ENCODE peak calls at places on chromosomes 6 and 20, in nine cellular contexts. G is activated CD8-positive, alpha-beta memory T cell treated with anti-CD3 and anti-CD28 coated beads, Interleukin-2, amount 50 U/mL, for 4 hours; P is stimulated activated CD8-positive, alpha-beta memory T cell treated with anti-CD3 and anti-CD28 coated beads, Interleukin-2, amount 100 ng/mL, for 1 hour; M is HS-5; Y is ovary; W is Karpas-422; U is Right ventricle myocardium superior; E is skeletal muscle cell; X is SJSA1. O is an unnamed sample.
A peak's percentile ranks its signal among the peaks of the same experiment; 100 is the strongest.

GRCh38 chr20:11891081-11891826 is 26.4 kb upstream of the BTBD3 start:
- DNase-seq in W (no peak), P (no peak), G (peak; percentile 15), X (peak; percentile 60), U (peak; percentile 74), M (no peak), Y (peak; percentile 70), E (no peak), O (no peak)

GRCh38 chr6:90574610-90575009 is 12.3 kb downstream of the MAP3K7 start:
- DNase-seq in X (no peak), E (peak; percentile 10), G (no peak), W (no peak), U (no peak), P (no peak), M (no peak), Y (no peak), O (no peak)

GRCh38 chr6:150280703-150281102 is 88.1 kb upstream of the IYD start:
- DNase-seq in P (no peak), M (no peak), X (no peak), E (no peak), W (no peak), G (no peak), Y (no peak), U (no peak), O (no peak)

GRCh38 chr20:57399587-57400261 is 8.5 kb downstream of the RBM38 start:
- DNase-seq in X (peak; percentile 38), E (no peak), G (peak; percentile 13), P (no peak), U (peak; percentile 67), Y (peak; percentile 45), M (no peak), W (peak; percentile 77), O (no peak)

GRCh38 chr6:131382646-131383045 is 190.4 kb upstream of the ARG1 start:
- DNase-seq in P (no peak), W (no peak), M (no peak), U (no peak), X (no peak), G (no peak), Y (no peak), E (no peak), O (no peak)

GRCh38 chr20:47600967-47601547 is 99.4 kb downstream of the NCOA3 start:
- DNase-seq in U (no peak), X (no peak), G (no peak), Y (no peak), W (no peak), M (no peak), E (no peak), P (no peak), O (no peak)

GRCh38 chr20:5448449-5449118 is 131.8 kb upstream of the PROKR2 start:
- DNase-seq in W (peak; percentile 81), Y (no peak), E (peak; percentile 0), M (peak; percentile 9), G (peak; percentile 54), U (no peak), P (peak; percentile 14), X (peak; percentile 28), O (peak; percentile 66)

GRCh38 chr20:50456452-50457324 is 53.5 kb upstream of the PTPN1 start:
- DNase-seq in Y (no peak), G (no peak), W (peak; percentile 48), M (no peak), X (no peak), P (no peak), E (no peak), U (no peak), O (no peak)

GRCh38 chr6:167683028-167683862 is 143.5 kb upstream of the AFDN start:
- DNase-seq in U (peak; percentile 78), X (peak; percentile 76), P (no peak), G (no peak), M (no peak), W (no peak), E (peak; percentile 32), Y (peak; percentile 75), O (no peak)

GRCh38 chr20:58642465-58642864 is 8.6 kb upstream of the STX16 start:
- DNase-seq in W (no peak), U (no peak), E (no peak), X (no peak), M (no peak), Y (no peak), G (no peak), P (no peak), O (no peak)

GRCh38 chr20:14434379-14435136 is 97.1 kb upstream of the FLRT3 start:
- DNase-seq in G (no peak), X (no peak), U (no peak), P (no peak), E (peak; percentile 50), Y (no peak), W (no peak), M (peak; percentile 39), O (no peak)

GRCh38 chr6:26195924-26196845 is 109.0 kb downstream of the HFE start:
- DNase-seq in U (no peak), M (no peak), G (no peak), E (no peak), P (no peak), Y (no peak), X (peak; percentile 54), W (peak; percentile 85), O (no peak)

GRCh38 chr6:169640983-169641382 is 60.8 kb downstream of the WDR27 start:
- DNase-seq in X (no peak), M (no peak), G (no peak), Y (no peak), P (no peak), W (no peak), E (no peak), U (no peak), O (no peak)

GRCh38 chr6:143999406-143999805 is 8.7 kb downstream of the PLAGL1 start:
- DNase-seq in G (no peak), Y (no peak), M (peak; percentile 36), X (no peak), W (no peak), P (no peak), U (no peak), E (peak; percentile 36), O (no peak)

GRCh38 chr20:44314870-44315269 is 3.9 kb upstream of the FITM2 start:
- DNase-seq in P (no peak), G (no peak), X (no peak), U (no peak), M (no peak), Y (no peak), E (no peak), W (no peak), O (no peak)

GRCh38 chr20:647479-648019 is 5.5 kb downstream of the SRXN1 start:
- DNase-seq in P (no peak), X (no peak), G (no peak), E (no peak), M (no peak), U (no peak), Y (no peak), W (no peak), O (no peak)

GRCh38 chr20:17059465-17059864 is 167.4 kb upstream of the PCSK2 start:
- DNase-seq in U (no peak), P (no peak), G (no peak), W (no peak), X (peak; percentile 34), E (no peak), Y (no peak), M (peak; percentile 5), O (no peak)

GRCh38 chr6:3473773-3474172 is 16.9 kb upstream of the SLC22A23 start:
- DNase-seq in P (no peak), W (peak; percentile 27), X (peak; percentile 77), U (no peak), G (no peak), Y (no peak), M (no peak), E (no peak), O (no peak)

GRCh38 chr6:155120034-155120433 is 124.9 kb downstream of the TIAM2 start:
- DNase-seq in U (no peak), E (peak; percentile 30), G (no peak), X (peak; percentile 86), P (no peak), Y (no peak), W (no peak), M (no peak), O (no peak)

GRCh38 chr6:30930506-30930905 is 1.5 kb downstream of the SFTA2 start:
- DNase-seq in M (no peak), Y (no peak), E (no peak), X (no peak), G (no peak), P (no peak), U (no peak), W (no peak), O (no peak)

GRCh38 chr20:63070301-63070625 is 63.5 kb upstream of the BHLHE23 start:
- DNase-seq in G (no peak), U (peak; percentile 29), P (no peak), X (no peak), E (no peak), Y (no peak), M (no peak), W (no peak), O (no peak)

GRCh38 chr6:22205266-22205665 is 91.6 kb downstream of the PRL start:
- DNase-seq in X (no peak), G (no peak), Y (no peak), W (no peak), M (no peak), U (no peak), E (no peak), P (no peak), O (no peak)

GRCh38 chr6:168302534-168302933 is 17.0 kb downstream of the DACT2 start:
- DNase-seq in E (no peak), W (no peak), U (no peak), G (no peak), X (no peak), M (no peak), P (no peak), Y (no peak), O (no peak)

GRCh38 chr20:41174782-41175181 is 37.4 kb downstream of the PLCG1 start:
- DNase-seq in P (no peak), Y (no peak), G (no peak), X (peak; percentile 32), M (no peak), U (peak; percentile 65), W (no peak), E (no peak), O (no peak)

GRCh38 chr20:35718972-35719635 is 19.9 kb downstream of the ROMO1 start:
- DNase-seq in P (no peak), X (no peak), U (no peak), G (no peak), W (no peak), Y (no peak), M (no peak), E (no peak), O (no peak)

GRCh38 chr6:108875161-108875555 is 26.9 kb downstream of the ARMC2 start:
- DNase-seq in U (no peak), P (no peak), M (no peak), X (no peak), G (no peak), Y (no peak), W (no peak), E (no peak), O (no peak)

GRCh38 chr6:121596441-121596840 is 161.0 kb downstream of the GJA1 start:
- DNase-seq in G (no peak), W (no peak), P (no peak), E (no peak), M (no peak), Y (no peak), X (no peak), U (no peak), O (no peak)

GRCh38 chr20:20083796-20084195 is 31.5 kb downstream of the CFAP61 start:
- DNase-seq in X (peak; percentile 32), U (no peak), Y (no peak), P (no peak), G (no peak), M (no peak), W (peak; percentile 75), E (no peak), O (peak; percentile 46)